ENCODE peak calls at places on chromosome X, in seven cellular contexts. N is K562, V is SK-N-SH, M is GM12892, Q is HepG2, C is H1, R is GM12878. H is an unnamed sample.

GRCh38 chrX:129701624-129702069 is 37.1 kb upstream of the XPNPEP2 start:
- DNase-seq in V (no peak), N (no peak), M (no peak), R (no peak), C (no peak), Q (no peak), H (no peak)

GRCh38 chrX:96591418-96591817 is 93.2 kb upstream of the DIAPH2 start:
- DNase-seq in N (no peak), Q (no peak), M (no peak), V (no peak), R (no peak), C (no peak), H (no peak)

GRCh38 chrX:110132450-110133114 is 129.7 kb downstream of the TMEM164 start:
- DNase-seq in Q (no peak), C (no peak), N (no peak), R (no peak), M (no peak), V (no peak), H (no peak)

GRCh38 chrX:7225338-7225737 is 77.4 kb upstream of the PUDP start:
- DNase-seq in C (no peak), R (no peak), Q (no peak), N (no peak), V (no peak), M (no peak), H (no peak)

GRCh38 chrX:41981481-41982013 is 58.2 kb upstream of the CASK start:
- DNase-seq in Q (no peak), M (no peak), C (no peak), V (no peak), R (no peak), N (no peak), H (no peak)

GRCh38 chrX:46547857-46548256 is 2.6 kb upstream of the ZNF674 start:
- DNase-seq in R (no peak), Q (peak), C (no peak), M (no peak), N (no peak), V (no peak), H (no peak)

GRCh38 chrX:96002401-96002800 is 682.2 kb upstream of the DIAPH2 start:
- DNase-seq in R (no peak), V (no peak), N (no peak), C (no peak), M (no peak), Q (no peak), H (no peak)

GRCh38 chrX:21725498-21725897 is 32.4 kb downstream of the SMPX start:
- DNase-seq in V (peak), Q (peak), N (no peak), M (no peak), R (no peak), C (no peak), H (no peak)

GRCh38 chrX:57899064-57899463 is 11.2 kb downstream of the ZXDA start:
- DNase-seq in M (no peak), C (no peak), V (no peak), R (no peak), N (no peak), Q (no peak), H (no peak)

DNA sequence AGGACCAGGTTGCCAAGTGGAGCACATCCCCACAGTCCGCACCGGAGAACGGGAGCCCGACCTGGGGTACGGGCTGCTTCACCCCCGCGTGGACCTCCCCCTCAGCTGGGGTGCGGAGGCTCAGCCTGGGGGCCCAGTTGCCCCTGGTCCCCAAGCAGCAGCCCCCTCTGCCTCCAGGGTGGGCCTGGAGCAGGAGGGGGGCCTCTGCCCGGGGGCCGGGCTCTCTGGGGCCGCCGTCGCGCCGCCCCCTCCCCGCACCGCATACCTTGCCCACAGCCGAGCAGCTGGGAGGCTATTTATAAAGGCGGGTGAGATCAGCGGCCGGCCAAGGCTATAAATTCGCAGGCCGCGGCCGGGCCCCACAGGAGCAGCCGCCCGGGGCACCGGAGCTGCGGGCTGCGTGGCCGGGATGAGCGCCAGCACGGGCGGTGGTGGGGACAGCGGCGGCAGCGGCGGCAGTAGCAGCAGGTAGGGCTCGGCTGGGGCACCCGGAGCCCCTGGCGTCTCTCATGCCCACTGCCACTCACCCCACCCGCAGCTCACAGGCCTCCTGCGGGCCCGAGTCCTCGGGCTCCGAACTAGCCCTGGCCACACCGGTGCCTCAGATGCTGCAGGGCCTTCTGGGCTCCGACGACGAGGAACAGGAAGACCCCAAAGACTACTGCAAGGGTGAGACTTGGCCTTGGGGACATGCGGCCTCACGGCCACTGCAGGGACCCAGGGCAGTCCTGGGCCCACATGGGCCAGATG is at the start of gene SRPK3:
- DNase-seq in C (no peak), R (no peak), N (no peak), V (no peak), M (no peak), Q (no peak), H (no peak)
- TF ChIP-seq TAF1 in C (no peak), R (no peak), N (no peak), V (no peak), M (no peak), Q (no peak), H (no peak)

GRCh38 chrX:9992724-9993123 is 25.6 kb downstream of the CLDN34 start:
- DNase-seq in M (no peak), C (no peak), R (no peak), V (no peak), Q (no peak), N (no peak), H (no peak)

GRCh38 chrX:9983463-9983862 is 16.3 kb downstream of the CLDN34 start:
- DNase-seq in Q (no peak), M (no peak), N (no peak), C (no peak), R (no peak), V (no peak), H (no peak)

GRCh38 chrX:9992061-9992460 is 24.9 kb downstream of the CLDN34 start:
- DNase-seq in V (no peak), M (no peak), N (no peak), C (no peak), Q (no peak), R (no peak), H (no peak)

GRCh38 chrX:9988762-9989161 is 21.6 kb downstream of the CLDN34 start:
- DNase-seq in C (no peak), N (no peak), Q (no peak), R (no peak), M (no peak), V (peak), H (no peak)
- TF ChIP-seq TAF1 in C (no peak), N (no peak), Q (no peak), R (no peak), M (no peak), V (no peak), H (no peak)

GRCh38 chrX:153981771-153982533 is 9.4 kb downstream of the TMEM187 start:
- DNase-seq in C (no peak), Q (no peak), R (no peak), V (no peak), M (no peak), N (no peak), H (no peak)
- TF ChIP-seq TAF1 in C (no peak), Q (no peak), R (no peak), V (no peak), M (no peak), N (no peak), H (no peak)

GRCh38 chrX:15971696-15972095 is 117.1 kb upstream of the AP1S2 start:
- DNase-seq in Q (no peak), N (no peak), R (no peak), V (no peak), C (no peak), M (no peak), H (no peak)

GRCh38 chrX:15973941-15974340 is 119.3 kb upstream of the AP1S2 start:
- DNase-seq in M (no peak), Q (no peak), V (no peak), C (no peak), R (no peak), N (no peak), H (no peak)

GRCh38 chrX:15977644-15978043 is 123.0 kb upstream of the AP1S2 start:
- DNase-seq in C (no peak), M (no peak), Q (no peak), N (no peak), R (no peak), V (no peak), H (no peak)

GRCh38 chrX:15973299-15973698 is 118.7 kb upstream of the AP1S2 start:
- DNase-seq in N (peak), R (peak), Q (peak), C (no peak), V (peak), M (no peak), H (no peak)
- TF ChIP-seq TAF1 in N (no peak), R (no peak), Q (no peak), C (no peak), V (no peak), M (no peak), H (no peak)